ENCODE peak calls at places on chromosomes 6 and 20, in six cellular contexts. One of them, this sample, is unnamed.

GRCh38 chr6:41199427-41200246 is 1.3 kb downstream of the TREML2 start:
- DNase-seq in stimulated activated CD4-positive, alpha-beta T cell treated with anti-CD3 and anti-CD28 coated beads, Interleukin-12 subunit alpha, Interleukin-12 subunit beta, amount 100 ng/mL, for 24 hours: no peak
- DNase-seq in GM23248: no peak
- DNase-seq in T follicular helper cell: no peak
- DNase-seq in iris pigment epithelial cell: no peak
- DNase-seq in right lobe of liver: no peak
- DNase-seq in this sample: no peak

GRCh38 chr20:43849496-43850197 is 65.0 kb upstream of the TOX2 start:
- DNase-seq in T follicular helper cell: no peak
- DNase-seq in iris pigment epithelial cell: peak
- DNase-seq in stimulated activated CD4-positive, alpha-beta T cell treated with anti-CD3 and anti-CD28 coated beads, Interleukin-12 subunit alpha, Interleukin-12 subunit beta, amount 100 ng/mL, for 24 hours: no peak
- DNase-seq in GM23248: peak
- DNase-seq in right lobe of liver: no peak
- DNase-seq in this sample: no peak

GRCh38 chr6:43749461-43749860 is 20.6 kb upstream of the VEGFA start:
- DNase-seq in T follicular helper cell: no peak
- DNase-seq in GM23248: no peak
- DNase-seq in right lobe of liver: no peak
- DNase-seq in iris pigment epithelial cell: no peak
- DNase-seq in stimulated activated CD4-positive, alpha-beta T cell treated with anti-CD3 and anti-CD28 coated beads, Interleukin-12 subunit alpha, Interleukin-12 subunit beta, amount 100 ng/mL, for 24 hours: no peak
- DNase-seq in this sample: no peak

GRCh38 chr6:76342611-76343160 is 270.2 kb upstream of the IMPG1 start:
- DNase-seq in right lobe of liver: no peak
- DNase-seq in iris pigment epithelial cell: no peak
- DNase-seq in T follicular helper cell: no peak
- DNase-seq in stimulated activated CD4-positive, alpha-beta T cell treated with anti-CD3 and anti-CD28 coated beads, Interleukin-12 subunit alpha, Interleukin-12 subunit beta, amount 100 ng/mL, for 24 hours: no peak
- DNase-seq in GM23248: no peak
- DNase-seq in this sample: no peak

GRCh38 chr6:149065658-149066556 is 251.6 kb upstream of the TAB2 start:
- DNase-seq in right lobe of liver: no peak
- DNase-seq in GM23248: no peak
- DNase-seq in iris pigment epithelial cell: peak
- DNase-seq in T follicular helper cell: peak
- DNase-seq in stimulated activated CD4-positive, alpha-beta T cell treated with anti-CD3 and anti-CD28 coated beads, Interleukin-12 subunit alpha, Interleukin-12 subunit beta, amount 100 ng/mL, for 24 hours: no peak
- DNase-seq in this sample: peak

GRCh38 chr6:34912715-34913464 is 23.8 kb downstream of the ANKS1A start:
- DNase-seq in iris pigment epithelial cell: peak
- DNase-seq in GM23248: peak
- DNase-seq in stimulated activated CD4-positive, alpha-beta T cell treated with anti-CD3 and anti-CD28 coated beads, Interleukin-12 subunit alpha, Interleukin-12 subunit beta, amount 100 ng/mL, for 24 hours: no peak
- DNase-seq in T follicular helper cell: no peak
- DNase-seq in right lobe of liver: no peak
- DNase-seq in this sample: no peak

GRCh38 chr6:141580988-141581387 is 551.7 kb upstream of the GJE1 start:
- DNase-seq in stimulated activated CD4-positive, alpha-beta T cell treated with anti-CD3 and anti-CD28 coated beads, Interleukin-12 subunit alpha, Interleukin-12 subunit beta, amount 100 ng/mL, for 24 hours: no peak
- DNase-seq in right lobe of liver: no peak
- DNase-seq in T follicular helper cell: no peak
- DNase-seq in GM23248: peak
- DNase-seq in iris pigment epithelial cell: peak
- DNase-seq in this sample: no peak

GRCh38 chr20:60138263-60139127 is 180.3 kb downstream of the CDH26 start:
- DNase-seq in T follicular helper cell: peak
- DNase-seq in GM23248: peak
- DNase-seq in iris pigment epithelial cell: peak
- DNase-seq in stimulated activated CD4-positive, alpha-beta T cell treated with anti-CD3 and anti-CD28 coated beads, Interleukin-12 subunit alpha, Interleukin-12 subunit beta, amount 100 ng/mL, for 24 hours: peak
- DNase-seq in right lobe of liver: peak
- DNase-seq in this sample: no peak

GRCh38 chr6:116779569-116780164 is 14.1 kb upstream of the FAM162B start:
- DNase-seq in T follicular helper cell: no peak
- DNase-seq in stimulated activated CD4-positive, alpha-beta T cell treated with anti-CD3 and anti-CD28 coated beads, Interleukin-12 subunit alpha, Interleukin-12 subunit beta, amount 100 ng/mL, for 24 hours: no peak
- DNase-seq in GM23248: peak
- DNase-seq in right lobe of liver: no peak
- DNase-seq in iris pigment epithelial cell: peak
- DNase-seq in this sample: peak

GRCh38 chr20:34771680-34772081 is 53.8 kb downstream of the NCOA6 start:
- DNase-seq in GM23248: peak
- DNase-seq in stimulated activated CD4-positive, alpha-beta T cell treated with anti-CD3 and anti-CD28 coated beads, Interleukin-12 subunit alpha, Interleukin-12 subunit beta, amount 100 ng/mL, for 24 hours: no peak
- DNase-seq in right lobe of liver: no peak
- DNase-seq in iris pigment epithelial cell: peak
- DNase-seq in T follicular helper cell: no peak
- DNase-seq in this sample: no peak

GRCh38 chr6:1716396-1716795 is 106.7 kb downstream of the FOXC1 start:
- DNase-seq in GM23248: no peak
- DNase-seq in T follicular helper cell: no peak
- DNase-seq in iris pigment epithelial cell: no peak
- DNase-seq in right lobe of liver: no peak
- DNase-seq in stimulated activated CD4-positive, alpha-beta T cell treated with anti-CD3 and anti-CD28 coated beads, Interleukin-12 subunit alpha, Interleukin-12 subunit beta, amount 100 ng/mL, for 24 hours: no peak
- DNase-seq in this sample: no peak

GRCh38 chr20:61896058-61896961 is 169.4 kb downstream of the TAF4 start:
- DNase-seq in right lobe of liver: peak
- DNase-seq in T follicular helper cell: no peak
- DNase-seq in iris pigment epithelial cell: peak
- DNase-seq in stimulated activated CD4-positive, alpha-beta T cell treated with anti-CD3 and anti-CD28 coated beads, Interleukin-12 subunit alpha, Interleukin-12 subunit beta, amount 100 ng/mL, for 24 hours: no peak
- DNase-seq in GM23248: peak
- DNase-seq in this sample: peak

GRCh38 chr20:57435105-57435497 is 43.9 kb downstream of the RBM38 start:
- DNase-seq in iris pigment epithelial cell: no peak
- DNase-seq in T follicular helper cell: no peak
- DNase-seq in stimulated activated CD4-positive, alpha-beta T cell treated with anti-CD3 and anti-CD28 coated beads, Interleukin-12 subunit alpha, Interleukin-12 subunit beta, amount 100 ng/mL, for 24 hours: no peak
- DNase-seq in GM23248: no peak
- DNase-seq in right lobe of liver: no peak
- DNase-seq in this sample: no peak

GRCh38 chr6:35054743-35055130 is 86.4 kb downstream of the TCP11 start:
- DNase-seq in iris pigment epithelial cell: no peak
- DNase-seq in GM23248: no peak
- DNase-seq in T follicular helper cell: no peak
- DNase-seq in stimulated activated CD4-positive, alpha-beta T cell treated with anti-CD3 and anti-CD28 coated beads, Interleukin-12 subunit alpha, Interleukin-12 subunit beta, amount 100 ng/mL, for 24 hours: no peak
- DNase-seq in right lobe of liver: no peak
- DNase-seq in this sample: no peak

GRCh38 chr20:62707981-62708521 is 585 bp upstream of the NTSR1 start:
- DNase-seq in T follicular helper cell: no peak
- DNase-seq in right lobe of liver: no peak
- DNase-seq in stimulated activated CD4-positive, alpha-beta T cell treated with anti-CD3 and anti-CD28 coated beads, Interleukin-12 subunit alpha, Interleukin-12 subunit beta, amount 100 ng/mL, for 24 hours: no peak
- DNase-seq in GM23248: no peak
- DNase-seq in iris pigment epithelial cell: no peak
- DNase-seq in this sample: no peak

This sample was measured in G401.